ENCODE peak calls at places on chromosomes 4 and X, in ten cellular contexts. R is HCT116, B is HepG2, H is endothelial cell of umbilical vein, G is PC-9, O is neural progenitor cell, I is DND-41, T is fibroblast of lung, K is SK-N-SH, Z is keratinocyte. Q is an unnamed sample.

GRCh38 chr4:76726141-76726540 is 171.8 kb downstream of the SOWAHB start:
- DNase-seq in Z (no peak), H (no peak), B (no peak), O (no peak), K (no peak), R (no peak), I (no peak), T (no peak), G (no peak), Q (no peak)

GRCh38 chr4:124873361-124874171 is 161.0 kb upstream of the ANKRD50 start:
- DNase-seq in I (no peak), Z (no peak), K (no peak), G (no peak), T (no peak), R (no peak), O (peak), H (no peak), B (no peak), Q (no peak)

GRCh38 chr4:188573104-188573503 is 433.9 kb downstream of the TRIML1 start:
- DNase-seq in G (no peak), O (no peak), B (no peak), I (no peak), R (no peak), H (no peak), T (no peak), K (no peak), Z (no peak), Q (no peak)

GRCh38 chrX:120749141-120749846 is 119.4 kb upstream of the C1GALT1C1 start:
- DNase-seq in H (peak), T (no peak), Z (no peak), G (peak), O (no peak), B (no peak), I (peak), R (no peak), K (no peak), Q (no peak)

GRCh38 chr4:172141025-172141424 is 327.8 kb downstream of the GALNTL6 start:
- DNase-seq in R (no peak), I (no peak), Z (no peak), B (no peak), T (no peak), G (no peak), K (no peak), O (no peak), H (no peak), Q (no peak)

GRCh38 chr4:26873391-26874026 is 12.9 kb downstream of the STIM2 start:
- DNase-seq in B (no peak), O (no peak), H (no peak), T (no peak), Z (no peak), R (no peak), K (no peak), I (no peak), G (no peak), Q (no peak)

GRCh38 chr4:140163029-140163810 is 9.2 kb upstream of the MAML3 start:
- DNase-seq in R (no peak), T (peak), O (peak), Z (no peak), K (no peak), B (no peak), G (no peak), I (no peak), H (peak), Q (no peak)

GRCh38 chr4:24840826-24841587 is 45.6 kb downstream of the SOD3 start:
- DNase-seq in O (no peak), H (no peak), R (no peak), Z (no peak), B (no peak), I (no peak), K (no peak), T (peak), G (peak), Q (peak)

GRCh38 chrX:154799554-154800348 is 5.5 kb downstream of the MPP1 start:
- DNase-seq in H (peak), Z (no peak), K (no peak), R (no peak), G (peak), O (peak), B (peak), I (peak), T (peak), Q (peak)

GRCh38 chrX:34810364-34810763 is 132.2 kb upstream of the FAM47B start:
- DNase-seq in T (peak), G (no peak), O (no peak), R (no peak), H (peak), B (no peak), Z (no peak), I (no peak), K (no peak), Q (peak)

GRCh38 chr4:119512398-119512797 is 116.2 kb downstream of the PDE5A start:
- DNase-seq in I (no peak), O (no peak), G (no peak), H (no peak), T (no peak), B (no peak), R (no peak), K (no peak), Z (no peak), Q (no peak)

GRCh38 chrX:30889147-30890125 is at the start of gene TAB3:
- DNase-seq in Z (peak), K (peak), B (peak), H (peak), I (peak), G (peak), O (peak), R (peak), T (peak), Q (peak)

GRCh38 chr4:8477095-8477635 is 36.6 kb downstream of the TRMT44 start:
- DNase-seq in T (no peak), Z (no peak), K (peak), O (no peak), R (no peak), H (no peak), G (no peak), I (no peak), B (no peak), Q (no peak)

GRCh38 chrX:16999275-16999674 is 52.8 kb downstream of the REPS2 start:
- DNase-seq in T (peak), O (no peak), R (no peak), G (no peak), B (no peak), Z (no peak), K (peak), H (no peak), I (no peak), Q (no peak)

GRCh38 chr4:137677851-137678250 is 145.6 kb upstream of the PCDH18 start:
- DNase-seq in O (no peak), B (no peak), R (no peak), K (no peak), G (no peak), T (peak), I (no peak), Z (no peak), H (no peak), Q (peak)

GRCh38 chr4:46432923-46433322 is 43.0 kb upstream of the GABRA2 start:
- DNase-seq in K (no peak), G (no peak), T (peak), I (no peak), Z (no peak), B (no peak), R (no peak), H (no peak), O (no peak), Q (peak)

GRCh38 chr4:86452323-86452995 is 92.6 kb upstream of the MAPK10 start:
- DNase-seq in R (no peak), I (no peak), G (no peak), H (no peak), Z (no peak), O (no peak), K (no peak), T (peak), B (no peak), Q (no peak)

GRCh38 chr4:74919783-74920182 is 13.1 kb upstream of the PARM1 start:
- DNase-seq in R (no peak), H (no peak), B (no peak), T (no peak), G (no peak), I (no peak), K (no peak), O (no peak), Z (no peak), Q (no peak)

GRCh38 chrX:142052238-142052637 is 148.5 kb downstream of the MAGEC1 start:
- DNase-seq in T (no peak), R (no peak), K (no peak), G (no peak), Z (no peak), B (no peak), H (no peak), O (no peak), I (no peak), Q (no peak)

DNA sequence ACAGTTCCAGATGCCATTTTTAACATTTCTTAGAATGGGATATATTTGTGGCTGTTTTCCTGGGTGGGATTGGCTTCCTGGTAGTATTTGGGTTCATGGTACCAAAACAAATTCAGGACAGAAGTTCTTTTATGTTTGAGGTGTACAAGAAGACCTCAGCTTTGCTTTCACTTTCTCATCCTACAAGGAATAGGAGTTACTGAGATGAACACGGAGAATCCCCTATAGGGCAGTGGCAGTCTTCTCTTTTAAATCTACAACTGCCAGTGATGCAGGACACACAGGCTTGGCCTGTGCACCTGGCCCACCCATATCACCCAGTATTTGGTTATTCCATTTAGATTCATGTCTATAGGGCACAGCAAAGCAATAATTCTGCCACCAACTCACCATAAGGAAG is 35.2 kb downstream of the SLC10A7 start:
- DNase-seq in Z (no peak), T (no peak), K (no peak), B (no peak), I (no peak), O (no peak), G (no peak), R (no peak), H (no peak), Q (no peak)
- H3K4me2 ChIP-seq in Z (no peak), T (no peak), K (no peak), B (no peak), I (no peak), O (no peak), G (no peak), R (no peak), H (no peak), Q (no peak)

DNA sequence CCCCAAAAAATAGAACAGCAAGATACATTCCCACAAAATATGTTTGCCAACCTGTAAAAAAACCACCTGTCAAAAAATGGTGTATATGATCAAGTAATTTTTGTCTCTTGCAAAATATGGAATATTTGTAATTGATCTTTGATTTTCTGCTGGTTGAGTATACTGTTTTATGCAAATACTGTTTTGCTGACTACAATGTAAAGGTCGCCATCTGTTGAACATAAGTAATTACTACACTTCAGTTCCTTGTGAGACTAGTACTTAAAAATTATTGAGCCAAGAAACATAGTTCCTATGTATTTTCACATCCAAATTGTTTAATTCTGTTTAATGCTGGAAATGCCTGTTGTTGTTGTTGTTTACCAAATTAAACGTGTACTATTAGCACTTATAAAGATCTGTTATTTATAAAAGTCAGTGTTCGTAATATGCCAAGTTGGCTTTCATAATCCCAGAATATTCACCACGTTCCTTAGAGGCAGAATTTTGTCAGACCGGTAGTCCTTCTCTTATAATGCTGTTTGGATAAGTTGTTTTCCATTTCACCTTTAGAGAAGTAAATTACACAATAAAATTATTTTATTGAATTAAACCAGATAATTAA is 144.2 kb downstream of the PDLIM5 start:
- DNase-seq in T (peak), O (peak), H (peak), I (no peak), B (peak), Z (no peak), K (peak), G (no peak), R (peak), Q (peak)
- TF ChIP-seq CTCF in T (peak), O (peak), H (peak), I (peak), B (peak), Z (no peak), K (peak), G (peak), R (peak), Q (peak)

GRCh38 chrX:87516716-87517115 is 886 bp upstream of the KLHL4 start:
- DNase-seq in Z (no peak), O (no peak), B (no peak), R (no peak), H (peak), K (no peak), I (no peak), G (no peak), T (peak), Q (peak)
- H3K4me2 ChIP-seq in Z (no peak), O (peak), B (no peak), R (no peak), H (peak), K (no peak), I (peak), G (peak), T (no peak), Q (peak)

DNA sequence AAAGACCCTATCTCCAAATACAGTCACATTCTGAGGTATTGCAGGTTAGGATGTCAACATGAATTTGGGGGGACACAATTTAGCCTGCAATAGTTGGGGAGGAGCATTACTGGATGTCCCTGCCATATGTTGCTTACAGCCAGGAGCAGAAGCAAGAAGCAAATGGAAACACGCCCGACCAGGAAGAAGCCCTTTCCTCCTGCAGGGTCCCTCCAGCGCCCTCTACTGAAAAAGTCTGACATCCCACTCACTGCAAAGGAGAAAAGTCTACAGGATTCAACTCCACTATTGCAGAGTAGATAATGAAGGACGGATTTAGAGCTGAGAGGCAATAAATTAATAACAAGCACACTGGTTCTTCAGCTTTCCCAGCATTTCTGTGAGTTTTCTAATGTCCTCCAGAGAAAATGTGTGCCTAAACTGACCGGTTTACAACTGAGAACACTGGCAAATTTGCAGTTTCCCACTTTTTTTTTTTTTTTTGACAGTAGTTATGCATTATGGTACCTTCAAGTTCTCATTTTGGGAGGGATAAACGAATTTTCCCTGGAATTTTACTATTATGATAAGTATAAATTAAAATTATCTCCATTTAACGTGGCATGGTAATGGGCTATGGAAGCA is 31.7 kb downstream of the COQ2 start:
- DNase-seq in Z (peak), T (peak), O (peak), H (peak), R (peak), K (peak), I (peak), B (peak), G (peak), Q (peak)
- TF ChIP-seq CTCF in Z (peak), T (peak), O (peak), H (peak), R (peak), K (peak), I (peak), B (peak), G (peak), Q (peak)

GRCh38 chrX:39642071-39642470 is 455.7 kb downstream of the BCOR start:
- DNase-seq in R (no peak), T (peak), Z (no peak), K (no peak), B (peak), G (no peak), O (no peak), I (no peak), H (peak), Q (no peak)
- H3K4me2 ChIP-seq in R (no peak), T (no peak), Z (no peak), K (no peak), B (peak), G (no peak), O (no peak), I (no peak), H (no peak), Q (no peak)

GRCh38 chr4:95362906-95363578 is 185.7 kb downstream of the UNC5C start:
- DNase-seq in B (peak), O (peak), I (no peak), K (peak), H (peak), G (no peak), T (peak), Z (no peak), R (peak), Q (peak)
- TF ChIP-seq CTCF in B (peak), O (peak), I (peak), K (peak), H (peak), G (no peak), T (peak), Z (no peak), R (peak), Q (peak)

GRCh38 chr4:113639311-113639710 is 122.2 kb downstream of the CAMK2D start:
- DNase-seq in G (no peak), O (no peak), Z (no peak), B (no peak), H (no peak), R (no peak), I (no peak), T (no peak), K (no peak), Q (no peak)
- H3K4me2 ChIP-seq in G (no peak), O (no peak), Z (no peak), B (no peak), H (no peak), R (no peak), I (no peak), T (no peak), K (no peak), Q (no peak)

DNA sequence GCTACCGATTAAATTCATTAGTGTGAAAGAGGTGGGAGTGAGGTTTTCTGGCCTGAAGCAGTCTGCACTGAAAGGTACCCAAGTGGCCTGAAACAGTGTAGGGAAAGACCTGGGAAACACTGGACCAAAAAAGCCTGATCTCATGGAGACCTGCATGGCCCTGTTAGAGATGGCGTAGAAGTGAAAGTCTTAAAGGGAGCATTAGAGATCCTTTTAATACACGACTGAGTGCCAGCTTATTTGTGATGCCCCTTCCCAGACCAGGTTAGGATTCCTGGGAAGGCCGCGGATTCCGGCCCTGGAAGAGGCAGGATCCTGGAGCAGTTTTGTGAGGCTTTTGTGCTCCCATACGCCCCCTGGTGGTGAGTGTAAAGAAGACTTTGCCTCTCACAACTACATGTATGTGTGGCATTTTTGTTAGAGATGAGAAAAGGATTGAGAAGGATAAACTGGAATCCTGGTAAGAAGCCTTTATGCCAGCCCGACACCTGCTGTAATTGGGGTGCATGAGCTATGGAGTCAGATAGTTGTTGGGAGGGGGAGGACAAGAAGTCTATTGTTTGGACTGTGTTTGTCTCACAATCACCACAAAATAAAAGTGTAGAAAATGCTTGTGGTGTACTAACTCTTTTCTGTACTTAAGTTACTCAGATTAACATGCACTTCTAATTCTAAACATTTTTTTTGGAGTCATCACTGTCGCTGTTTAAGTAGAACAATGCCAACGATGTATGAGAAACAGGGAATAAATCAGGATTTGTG is 54.0 kb downstream of the JADE1 start:
- DNase-seq in B (peak), T (peak), R (peak), K (peak), Z (peak), O (peak), G (peak), H (peak), I (peak), Q (peak)
- TF ChIP-seq CTCF in B (peak), T (peak), R (peak), K (peak), Z (peak), O (peak), G (peak), H (peak), I (peak), Q (peak)

Q was measured in PC-3.